ENCODE peak calls at places on chromosomes 7 and 10, in five cellular contexts. H is activated T-cell treated with anti-CD3 and anti-CD28 coated beads for 4 hours; N is CD8-positive, alpha-beta memory T cell; T is EL; U is heart right ventricle. M is an unnamed sample.

GRCh38 chr10:5887029-5887428 is 2.7 kb downstream of the ANKRD16 start:
- DNase-seq in H (no peak), N (no peak), T (no peak), U (no peak), M (no peak)

GRCh38 chr10:83425306-83425705 is 714.0 kb upstream of the GHITM start:
- DNase-seq in H (no peak), N (no peak), T (no peak), U (no peak), M (no peak)

GRCh38 chr10:17257466-17258321 is 29.7 kb downstream of the VIM start:
- DNase-seq in H (peak; percentile 48), N (peak; percentile 63), T (peak; percentile 77), U (peak; percentile 65), M (peak; percentile 63)

GRCh38 chr7:90407484-90407821 is 4.2 kb downstream of the CLDN12 start:
- DNase-seq in H (no peak), N (no peak), T (no peak), U (no peak), M (no peak)

GRCh38 chr7:98352621-98353020 is 48.3 kb downstream of the BAIAP2L1 start:
- DNase-seq in H (no peak), N (no peak), T (peak; percentile 73), U (no peak), M (peak; percentile 96)

GRCh38 chr10:46216836-46217748 is 69.7 kb upstream of the ANTXRL start:
- DNase-seq in H (no peak), N (no peak), T (no peak), U (no peak), M (no peak)

GRCh38 chr7:7861211-7861633 is 107.4 kb upstream of the GLCCI1 start:
- DNase-seq in H (no peak), N (no peak), T (peak; percentile 40), U (no peak), M (peak; percentile 86)

GRCh38 chr7:139103057-139103820 is 6.3 kb downstream of the ZC3HAV1 start:
- DNase-seq in H (no peak), N (no peak), T (no peak), U (no peak), M (no peak)

GRCh38 chr7:142301923-142302550 is 44.2 kb upstream of the PRSS58 start:
- DNase-seq in H (no peak), N (no peak), T (peak; percentile 8), U (no peak), M (peak; percentile 31)

GRCh38 chr10:115861455-115861854 is 411.6 kb downstream of the GFRA1 start:
- DNase-seq in H (no peak), N (no peak), T (peak; percentile 6), U (no peak), M (no peak)

GRCh38 chr10:3272300-3272699 is 99.7 kb upstream of the PITRM1 start:
- DNase-seq in H (no peak), N (no peak), T (no peak), U (no peak), M (no peak)

GRCh38 chr10:32960022-32960421 is 2.0 kb upstream of the ITGB1 start:
- DNase-seq in H (no peak), N (no peak), T (no peak), U (no peak), M (peak; percentile 44)

GRCh38 chr10:124601016-124601415 is 139.4 kb downstream of the LHPP start:
- DNase-seq in H (no peak), N (peak; percentile 33), T (no peak), U (no peak), M (no peak)

GRCh38 chr10:13612654-13613373 is 26.0 kb downstream of the PRPF18 start:
- DNase-seq in H (no peak), N (no peak), T (no peak), U (no peak), M (no peak)

GRCh38 chr7:2197436-2198155 is 35.1 kb downstream of the MAD1L1 start:
- DNase-seq in H (no peak), N (no peak), T (no peak), U (no peak), M (no peak)

GRCh38 chr10:120979435-120980315 is 128.5 kb downstream of the WDR11 start:
- DNase-seq in H (no peak), N (no peak), T (no peak), U (no peak), M (no peak)

GRCh38 chr10:89522463-89522862 is 12.9 kb downstream of the SLC16A12 start:
- DNase-seq in H (no peak), N (no peak), T (no peak), U (no peak), M (peak; percentile 10)

GRCh38 chr7:101201695-101202602 is 1.1 kb upstream of the MOGAT3 start:
- DNase-seq in H (no peak), N (no peak), T (no peak), U (no peak), M (no peak)

GRCh38 chr10:78338717-78339116 is 305.1 kb downstream of the RPS24 start:
- DNase-seq in H (no peak), N (no peak), T (no peak), U (no peak), M (no peak)

GRCh38 chr7:102425639-102426267 is 7.6 kb upstream of the ORAI2 start:
- DNase-seq in H (peak; percentile 70), N (peak; percentile 91), T (no peak), U (no peak), M (no peak)

GRCh38 chr7:102197599-102197998 is 89.1 kb upstream of the SH2B2 start:
- DNase-seq in H (no peak), N (no peak), T (no peak), U (no peak), M (no peak)

GRCh38 chr10:56782503-56782902 is 421.4 kb upstream of the ZWINT start:
- DNase-seq in H (no peak), N (no peak), T (no peak), U (no peak), M (no peak)

GRCh38 chr7:91557789-91558396 is 293.7 kb downstream of the FZD1 start:
- DNase-seq in H (no peak), N (no peak), T (peak; percentile 90), U (no peak), M (peak; percentile 98)

GRCh38 chr10:97020452-97021400 is 165.0 kb downstream of the SLIT1 start:
- DNase-seq in H (no peak), N (no peak), T (no peak), U (peak; percentile 72), M (no peak)

M was measured in PC-3.